ENCODE peak calls at places on chromosomes 16 and 17, in six cellular contexts. M is Peyer's patch, U is tibial artery, Z is small intestine, H is colonic mucosa, J is K562. K is an unnamed sample. For H3K4me1 and H3K27me3, the result is how much of the 10 kb centered on the place peaks cover.

GRCh38 chr16:66262253-66263167 is 104.0 kb upstream of the CDH5 start:
- DNase-seq in Z (no peak), H (no peak), J (no peak), M (no peak), U (peak), K (peak)

GRCh38 chr17:8324132-8324531 is 14.1 kb downstream of the ARHGEF15 start:
- DNase-seq in J (no peak), Z (no peak), M (no peak), U (no peak), H (no peak), K (no peak)

GRCh38 chr17:72592242-72592966 is 471.6 kb downstream of the SOX9 start:
- DNase-seq in U (no peak), H (peak), M (peak), J (peak), Z (peak), K (no peak)

GRCh38 chr16:47110939-47111338 is 32.8 kb downstream of the NETO2 start:
- DNase-seq in M (no peak), Z (no peak), H (no peak), U (no peak), J (peak), K (no peak)

GRCh38 chr17:63039342-63039741 is 73.3 kb downstream of the TANC2 start:
- DNase-seq in H (no peak), Z (peak), U (no peak), M (no peak), J (no peak), K (no peak)

GRCh38 chr16:12120331-12120981 is 143.9 kb downstream of the SNX29 start:
- DNase-seq in Z (no peak), J (no peak), H (no peak), U (peak), M (no peak), K (peak)

GRCh38 chr16:24508614-24509013 is 30.8 kb upstream of the RBBP6 start:
- DNase-seq in M (no peak), J (no peak), U (no peak), H (no peak), Z (no peak), K (no peak)

GRCh38 chr17:8954339-8954738 is 11.2 kb downstream of the PIK3R5 start:
- DNase-seq in J (no peak), H (peak), Z (peak), U (peak), M (no peak), K (no peak)

GRCh38 chr17:16818821-16819683 is 129.0 kb downstream of the CCDC144A start:
- DNase-seq in U (no peak), H (no peak), M (no peak), Z (peak), J (peak), K (peak)

GRCh38 chr16:55437627-55438026 is 41.4 kb upstream of the MMP2 start:
- DNase-seq in H (no peak), M (no peak), J (no peak), U (no peak), Z (no peak), K (no peak)

GRCh38 chr16:50103764-50104163 is 38.0 kb downstream of the HEATR3 start:
- DNase-seq in Z (no peak), J (no peak), H (no peak), M (no peak), U (no peak), K (no peak)

GRCh38 chr17:45334231-45334630 is 17.4 kb upstream of the MAP3K14 start:
- DNase-seq in U (no peak), H (no peak), M (no peak), J (no peak), Z (peak), K (no peak)

GRCh38 chr17:80832266-80832676 is 159.4 kb upstream of the CHMP6 start:
- DNase-seq in U (no peak), J (peak), M (peak), H (peak), Z (peak), K (peak)

GRCh38 chr16:50879873-50880695 is 138.2 kb downstream of the CYLD start:
- DNase-seq in J (no peak), H (no peak), M (no peak), Z (no peak), U (no peak), K (no peak)

GRCh38 chr17:75032896-75033294 is 13.9 kb downstream of the ATP5PD start:
- DNase-seq in U (peak), M (no peak), H (peak), J (peak), Z (no peak), K (peak)

GRCh38 chr17:75034236-75034908 is 12.4 kb downstream of the ATP5PD start:
- DNase-seq in M (peak), H (peak), Z (peak), U (peak), J (peak), K (peak)

GRCh38 chr17:75031972-75032895 is 14.5 kb downstream of the ATP5PD start:
- DNase-seq in H (peak), Z (peak), U (peak), J (peak), M (peak), K (peak)

GRCh38 chr17:75036643-75037268 is 10.0 kb downstream of the ATP5PD start:
- DNase-seq in M (peak), U (peak), Z (peak), H (peak), J (peak), K (peak)

DNA sequence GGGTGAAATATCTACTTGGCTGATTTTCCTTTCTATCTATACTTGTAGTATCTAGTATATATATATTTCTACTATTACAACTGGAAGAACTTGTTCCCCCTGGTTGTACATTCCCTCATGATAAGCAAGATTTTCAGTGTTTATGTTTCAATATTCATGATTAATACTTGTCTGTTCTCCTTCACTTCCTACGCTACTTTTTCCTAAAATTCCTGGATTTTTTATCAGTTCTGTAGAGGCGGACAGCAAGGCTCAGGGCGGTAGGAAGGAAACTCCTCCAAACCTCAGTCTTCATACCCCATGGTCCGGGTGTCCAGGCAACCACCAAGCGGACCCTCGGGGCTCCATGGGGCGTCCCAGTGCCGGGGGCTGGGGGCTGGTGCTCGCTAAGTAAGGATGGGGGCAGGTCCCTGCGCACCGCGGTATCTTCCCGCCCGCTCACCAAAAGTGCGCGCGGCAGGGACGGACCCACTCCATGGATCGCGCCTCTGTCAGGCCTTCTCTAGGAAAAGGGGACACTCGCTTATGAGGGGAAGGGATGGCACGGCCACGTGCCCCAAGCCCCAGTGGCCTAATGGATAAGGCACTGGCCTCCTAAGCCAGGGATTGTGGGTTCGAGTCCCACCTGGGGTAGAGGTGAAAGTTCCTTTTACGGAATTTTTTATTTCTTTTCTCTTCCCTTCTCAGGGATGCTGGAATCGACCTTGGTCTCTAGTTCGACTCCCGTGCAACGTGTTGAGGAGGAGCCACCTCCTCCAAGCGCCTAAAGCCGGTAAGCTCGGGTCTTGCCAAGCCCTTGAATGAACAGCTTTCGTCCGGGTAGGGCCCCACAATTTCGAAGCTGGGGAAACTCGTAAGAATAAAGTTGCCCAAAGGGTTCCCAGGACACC is 13.2 kb downstream of the ATP5PD start:
- DNase-seq in M (peak), U (peak), J (peak), Z (peak), H (peak), K (peak)
- H3K4me1 ChIP-seq in M (under half), U (under half), J (under half), Z (under half), H (under half), K (under half)

DNA sequence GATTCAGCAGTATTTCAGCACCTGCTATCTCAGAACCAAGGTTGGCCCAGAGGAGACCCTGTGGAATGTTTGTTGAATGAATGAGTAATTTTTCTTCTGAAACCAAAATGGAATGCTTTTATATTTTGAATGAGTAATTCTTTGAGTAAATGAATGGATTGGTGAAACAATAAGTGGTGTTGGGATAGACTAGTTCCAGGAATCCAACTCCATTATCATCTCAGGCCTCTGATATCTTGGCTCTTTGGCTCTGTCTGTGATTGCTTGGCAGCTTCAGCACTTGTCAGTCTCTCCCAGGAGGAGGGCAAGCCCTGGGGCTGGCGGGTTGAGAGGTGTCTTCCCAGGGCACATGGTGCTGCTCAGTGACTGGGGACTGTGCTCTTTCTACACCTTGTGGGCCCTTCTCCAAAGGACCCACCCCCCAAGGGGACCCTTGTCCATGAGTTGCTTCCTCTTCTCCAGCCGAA is 284.4 kb upstream of the FOXF1 start:
- DNase-seq in U (no peak), H (no peak), Z (no peak), J (no peak), M (no peak), K (no peak)
- H3K27me3 ChIP-seq in U (half or more), H (under half), Z (under half), J (under half), M (under half), K (under half)

DNA sequence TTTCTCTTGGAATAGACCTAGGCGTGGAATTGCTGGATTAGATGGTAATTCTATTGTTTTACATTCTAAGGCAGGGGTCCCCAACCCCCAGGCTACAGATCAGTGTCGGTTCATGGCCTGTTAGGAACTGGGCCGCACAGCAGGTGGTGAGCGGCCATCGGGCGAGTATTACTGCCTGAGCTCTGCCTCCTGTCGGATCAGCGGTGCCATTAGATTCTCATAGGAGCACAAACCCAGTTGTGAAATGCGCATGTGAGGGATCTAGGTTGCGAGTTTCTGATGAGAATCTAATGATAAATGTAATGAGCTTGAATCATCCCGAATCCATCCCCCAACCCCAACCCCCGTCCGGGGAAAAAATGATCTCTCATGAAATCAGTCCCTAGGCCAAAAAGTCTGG is 23.0 kb downstream of the NLRC5 start:
- DNase-seq in J (peak), H (no peak), Z (no peak), M (no peak), U (no peak), K (no peak)
- H3K4me1 ChIP-seq in J (under half), H (under half), Z (under half), M (under half), U (under half), K (under half)

GRCh38 chr17:38582069-38582468 is 23.7 kb downstream of the SRCIN1 start:
- DNase-seq in Z (no peak), U (no peak), M (no peak), J (no peak), H (no peak), K (no peak)
- H3K27me3 ChIP-seq in Z (under half), U (half or more), M (under half), J (under half), H (under half), K (under half)

DNA sequence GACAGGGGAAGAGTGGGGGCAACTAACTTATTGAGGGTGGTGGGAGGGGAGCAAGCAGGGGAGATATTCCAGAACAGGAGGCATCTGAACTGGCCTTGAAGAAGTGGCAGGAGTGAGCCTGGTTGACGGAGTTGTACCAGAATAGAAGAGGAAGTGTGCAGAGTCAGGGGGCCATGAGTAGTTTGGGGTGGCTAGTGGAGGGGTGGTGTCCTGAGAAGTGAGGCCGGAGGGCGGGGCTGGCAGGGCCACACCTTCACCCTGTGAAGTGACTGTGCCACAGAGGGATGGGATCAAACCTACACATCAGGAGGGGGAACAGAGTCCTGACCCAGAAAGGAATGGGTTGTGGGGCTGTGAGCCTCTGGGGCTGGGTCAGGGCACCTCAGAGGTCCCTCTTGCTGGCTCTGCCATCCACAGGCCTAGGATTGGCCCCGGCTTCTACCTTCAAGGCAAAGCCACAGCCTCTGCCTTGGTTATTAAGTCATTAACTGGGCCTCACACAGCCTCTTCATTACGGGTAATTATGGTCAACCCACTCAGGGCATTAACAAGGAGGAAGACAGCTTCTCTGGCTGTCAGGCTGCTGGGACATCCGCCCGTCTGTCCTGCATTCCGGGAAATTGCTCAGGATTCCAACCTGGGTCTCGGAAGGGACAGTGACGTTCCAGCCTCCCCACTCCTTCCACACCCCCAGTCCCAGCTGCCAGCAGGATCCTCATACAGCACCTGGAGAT is 12.7 kb downstream of the SPNS2 start:
- DNase-seq in U (no peak), M (no peak), H (no peak), J (no peak), Z (no peak), K (no peak)
- H3K4me1 ChIP-seq in U (half or more), M (under half), H (under half), J (under half), Z (under half), K (under half)

GRCh38 chr17:39595928-39596327 is 11.8 kb downstream of the NEUROD2 start:
- DNase-seq in Z (no peak), M (no peak), H (no peak), J (no peak), U (no peak), K (no peak)
- H3K27me3 ChIP-seq in Z (under half), M (under half), H (half or more), J (under half), U (half or more), K (under half)

GRCh38 chr16:22379656-22380055 is 5.2 kb upstream of the CDR2 start:
- DNase-seq in H (no peak), M (no peak), U (no peak), J (no peak), Z (no peak), K (no peak)
- H3K4me1 ChIP-seq in H (under half), M (under half), U (under half), J (under half), Z (under half), K (under half)

GRCh38 chr16:88941051-88941932 is 35.7 kb downstream of the CBFA2T3 start:
- DNase-seq in M (no peak), J (no peak), Z (no peak), H (no peak), U (no peak), K (no peak)

GRCh38 chr16:88943131-88943664 is 33.8 kb downstream of the CBFA2T3 start:
- DNase-seq in J (no peak), U (no peak), M (no peak), H (no peak), Z (no peak), K (no peak)

GRCh38 chr16:88945473-88945872 is 31.5 kb downstream of the CBFA2T3 start:
- DNase-seq in U (no peak), J (no peak), H (no peak), M (no peak), Z (no peak), K (no peak)

GRCh38 chr16:88941933-88942909 is 34.8 kb downstream of the CBFA2T3 start:
- DNase-seq in H (peak), M (peak), Z (no peak), J (no peak), U (no peak), K (peak)

GRCh38 chr16:88943741-88944140 is 33.3 kb downstream of the CBFA2T3 start:
- DNase-seq in H (no peak), M (no peak), Z (no peak), J (no peak), U (no peak), K (no peak)
- H3K27me3 ChIP-seq in H (under half), M (under half), Z (under half), J (under half), U (half or more), K (under half)

DNA sequence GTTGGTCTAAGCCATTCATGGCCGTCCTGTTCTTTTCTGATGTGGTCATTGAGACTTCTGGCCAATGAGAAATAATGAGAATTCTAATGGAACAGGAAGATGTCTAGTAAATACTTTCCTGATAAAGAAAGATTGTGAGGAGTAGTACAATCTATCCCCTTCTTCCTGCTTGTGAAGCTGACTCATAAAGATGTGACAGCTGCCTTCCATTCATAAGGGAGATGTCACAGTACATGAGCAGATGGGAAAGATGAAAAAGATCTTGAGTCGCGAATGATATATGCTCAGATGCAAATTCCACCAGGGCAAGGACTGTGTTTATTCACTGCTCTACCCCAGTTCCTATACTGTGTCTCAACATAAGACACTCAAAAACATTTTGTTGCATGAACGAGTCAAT is 111.7 kb upstream of the FOXF1 start:
- DNase-seq in U (no peak), J (no peak), Z (no peak), M (no peak), H (no peak), K (peak)
- H3K4me1 ChIP-seq in U (under half), J (under half), Z (under half), M (under half), H (under half), K (under half)

GRCh38 chr16:86286991-86287640 is 223.2 kb upstream of the FOXF1 start:
- DNase-seq in H (peak), J (no peak), M (peak), U (no peak), Z (no peak), K (no peak)
- H3K27me3 ChIP-seq in H (under half), J (under half), M (under half), U (half or more), Z (under half), K (under half)

K was measured in SJCRH30.